ENCODE peak calls at places on chromosomes 11 and 22, in six cellular contexts. One of them, this sample, is unnamed.

GRCh38 chr11:63802637-63803414 is 10.4 kb upstream of the SPINDOC start:
- DNase-seq in AG20443: peak; percentile 53
- DNase-seq in tibial artery: no peak
- DNase-seq in AG04450: no peak
- DNase-seq in transverse colon: no peak
- DNase-seq in posterior cingulate gyrus: no peak
- DNase-seq in this sample: no peak

GRCh38 chr22:44395116-44396005 is 82.6 kb upstream of the SHISAL1 start:
- DNase-seq in AG20443: no peak
- DNase-seq in tibial artery: peak; percentile 42
- DNase-seq in AG04450: no peak
- DNase-seq in transverse colon: peak; percentile 4
- DNase-seq in posterior cingulate gyrus: peak; percentile 4
- DNase-seq in this sample: peak; percentile 1

GRCh38 chr11:128290106-128290840 is 297.1 kb downstream of the ETS1 start:
- DNase-seq in AG20443: peak; percentile 82
- DNase-seq in tibial artery: peak; percentile 67
- DNase-seq in AG04450: peak; percentile 88
- DNase-seq in transverse colon: peak; percentile 86
- DNase-seq in posterior cingulate gyrus: peak; percentile 37
- DNase-seq in this sample: peak; percentile 77

GRCh38 chr22:46660604-46661201 is 40.5 kb downstream of the GRAMD4 start:
- DNase-seq in AG20443: no peak
- DNase-seq in tibial artery: no peak
- DNase-seq in AG04450: no peak
- DNase-seq in transverse colon: peak; percentile 78
- DNase-seq in posterior cingulate gyrus: no peak
- DNase-seq in this sample: no peak

GRCh38 chr11:108224366-108224765 is 1.5 kb downstream of the ATM start:
- DNase-seq in AG20443: no peak
- DNase-seq in tibial artery: no peak
- DNase-seq in AG04450: no peak
- DNase-seq in transverse colon: no peak
- DNase-seq in posterior cingulate gyrus: no peak
- DNase-seq in this sample: no peak

GRCh38 chr11:13999704-14000103 is 37.2 kb downstream of the SPON1 start:
- DNase-seq in AG20443: no peak
- DNase-seq in tibial artery: no peak
- DNase-seq in AG04450: no peak
- DNase-seq in transverse colon: no peak
- DNase-seq in posterior cingulate gyrus: no peak
- DNase-seq in this sample: no peak

GRCh38 chr11:63670738-63671321 is 346 bp downstream of the ATL3 start:
- DNase-seq in AG20443: peak; percentile 62
- DNase-seq in tibial artery: peak; percentile 81
- DNase-seq in AG04450: no peak
- DNase-seq in transverse colon: peak; percentile 78
- DNase-seq in posterior cingulate gyrus: peak; percentile 79
- DNase-seq in this sample: peak; percentile 62

GRCh38 chr11:121517996-121518395 is 65.2 kb upstream of the SORL1-AS1 start:
- DNase-seq in AG20443: no peak
- DNase-seq in tibial artery: no peak
- DNase-seq in AG04450: no peak
- DNase-seq in transverse colon: no peak
- DNase-seq in posterior cingulate gyrus: no peak
- DNase-seq in this sample: no peak

GRCh38 chr11:72005347-72006260 is 6.9 kb downstream of the IL18BP start:
- DNase-seq in AG20443: no peak
- DNase-seq in tibial artery: no peak
- DNase-seq in AG04450: no peak
- DNase-seq in transverse colon: no peak
- DNase-seq in posterior cingulate gyrus: no peak
- DNase-seq in this sample: no peak

GRCh38 chr22:20572132-20572802 is 64.9 kb downstream of the MED15 start:
- DNase-seq in AG20443: no peak
- DNase-seq in tibial artery: no peak
- DNase-seq in AG04450: no peak
- DNase-seq in transverse colon: no peak
- DNase-seq in posterior cingulate gyrus: no peak
- DNase-seq in this sample: no peak

GRCh38 chr11:79182794-79183193 is 258.0 kb downstream of the TENM4 start:
- DNase-seq in AG20443: peak; percentile 55
- DNase-seq in tibial artery: no peak
- DNase-seq in AG04450: peak; percentile 85
- DNase-seq in transverse colon: no peak
- DNase-seq in posterior cingulate gyrus: no peak
- DNase-seq in this sample: no peak

GRCh38 chr22:18029686-18030267 is 5.4 kb upstream of the MICAL3 start:
- DNase-seq in AG20443: no peak
- DNase-seq in tibial artery: peak; percentile 21
- DNase-seq in AG04450: no peak
- DNase-seq in transverse colon: no peak
- DNase-seq in posterior cingulate gyrus: no peak
- DNase-seq in this sample: no peak

GRCh38 chr11:61739413-61739812 is 13.0 kb upstream of the MYRF start:
- DNase-seq in AG20443: no peak
- DNase-seq in tibial artery: no peak
- DNase-seq in AG04450: no peak
- DNase-seq in transverse colon: no peak
- DNase-seq in posterior cingulate gyrus: no peak
- DNase-seq in this sample: no peak

GRCh38 chr11:15912291-15912690 is 444.1 kb downstream of the SOX6 start:
- DNase-seq in AG20443: no peak
- DNase-seq in tibial artery: no peak
- DNase-seq in AG04450: no peak
- DNase-seq in transverse colon: no peak
- DNase-seq in posterior cingulate gyrus: no peak
- DNase-seq in this sample: no peak

GRCh38 chr11:45259607-45260006 is 26.5 kb downstream of the SYT13 start:
- DNase-seq in AG20443: peak; percentile 53
- DNase-seq in tibial artery: no peak
- DNase-seq in AG04450: no peak
- DNase-seq in transverse colon: peak; percentile 81
- DNase-seq in posterior cingulate gyrus: no peak
- DNase-seq in this sample: no peak

This sample was measured in testis.